ENCODE peak calls at places on chromosome 15, in nine cellular contexts. One of them, this sample, is unnamed.

GRCh38 chr15:71043373-71043772 is 71.9 kb upstream of the THSD4 start:
- DNase-seq in NCI-H1105 treated with DMSO at 0.1 percent for 48 hours: no peak
- DNase-seq in activated CD8-positive, alpha-beta memory T cell treated with anti-CD3 and anti-CD28 coated beads, Interleukin-2, amount 50 U/mL, for 4 hours: no peak
- DNase-seq in myocyte: no peak
- DNase-seq in EH: peak
- DNase-seq in type B pancreatic cell: no peak
- DNase-seq in Kasumi-1: no peak
- DNase-seq in stimulated activated CD4-positive, alpha-beta T cell treated with anti-CD3 and anti-CD28 coated beads, Interleukin-4, amount 100 ng/mL, for 4 hours: no peak
- DNase-seq in KG1: no peak
- DNase-seq in this sample: no peak

GRCh38 chr15:89754361-89755154 is 3.5 kb upstream of the MESP1 start:
- DNase-seq in Kasumi-1: no peak
- DNase-seq in type B pancreatic cell: no peak
- DNase-seq in KG1: no peak
- DNase-seq in stimulated activated CD4-positive, alpha-beta T cell treated with anti-CD3 and anti-CD28 coated beads, Interleukin-4, amount 100 ng/mL, for 4 hours: no peak
- DNase-seq in activated CD8-positive, alpha-beta memory T cell treated with anti-CD3 and anti-CD28 coated beads, Interleukin-2, amount 50 U/mL, for 4 hours: no peak
- DNase-seq in EH: peak
- DNase-seq in NCI-H1105 treated with DMSO at 0.1 percent for 48 hours: no peak
- DNase-seq in myocyte: no peak
- DNase-seq in this sample: no peak

GRCh38 chr15:55907797-55908196 is 85.6 kb downstream of the NEDD4 start:
- DNase-seq in myocyte: peak
- DNase-seq in Kasumi-1: no peak
- DNase-seq in EH: peak
- DNase-seq in type B pancreatic cell: no peak
- DNase-seq in NCI-H1105 treated with DMSO at 0.1 percent for 48 hours: no peak
- DNase-seq in KG1: no peak
- DNase-seq in stimulated activated CD4-positive, alpha-beta T cell treated with anti-CD3 and anti-CD28 coated beads, Interleukin-4, amount 100 ng/mL, for 4 hours: no peak
- DNase-seq in activated CD8-positive, alpha-beta memory T cell treated with anti-CD3 and anti-CD28 coated beads, Interleukin-2, amount 50 U/mL, for 4 hours: no peak
- DNase-seq in this sample: peak

GRCh38 chr15:75380773-75381172 is 12.4 kb upstream of the MAN2C1 start:
- DNase-seq in KG1: no peak
- DNase-seq in EH: no peak
- DNase-seq in NCI-H1105 treated with DMSO at 0.1 percent for 48 hours: no peak
- DNase-seq in type B pancreatic cell: no peak
- DNase-seq in Kasumi-1: no peak
- DNase-seq in myocyte: no peak
- DNase-seq in stimulated activated CD4-positive, alpha-beta T cell treated with anti-CD3 and anti-CD28 coated beads, Interleukin-4, amount 100 ng/mL, for 4 hours: no peak
- DNase-seq in activated CD8-positive, alpha-beta memory T cell treated with anti-CD3 and anti-CD28 coated beads, Interleukin-2, amount 50 U/mL, for 4 hours: no peak
- DNase-seq in this sample: no peak

GRCh38 chr15:69782809-69783208 is 314.9 kb downstream of the TLE3 start:
- DNase-seq in EH: no peak
- DNase-seq in Kasumi-1: no peak
- DNase-seq in activated CD8-positive, alpha-beta memory T cell treated with anti-CD3 and anti-CD28 coated beads, Interleukin-2, amount 50 U/mL, for 4 hours: peak
- DNase-seq in NCI-H1105 treated with DMSO at 0.1 percent for 48 hours: no peak
- DNase-seq in myocyte: no peak
- DNase-seq in KG1: no peak
- DNase-seq in stimulated activated CD4-positive, alpha-beta T cell treated with anti-CD3 and anti-CD28 coated beads, Interleukin-4, amount 100 ng/mL, for 4 hours: no peak
- DNase-seq in type B pancreatic cell: no peak
- DNase-seq in this sample: no peak

GRCh38 chr15:90618330-90619136 is 88.8 kb downstream of the CRTC3 start:
- DNase-seq in type B pancreatic cell: no peak
- DNase-seq in KG1: no peak
- DNase-seq in Kasumi-1: peak
- DNase-seq in stimulated activated CD4-positive, alpha-beta T cell treated with anti-CD3 and anti-CD28 coated beads, Interleukin-4, amount 100 ng/mL, for 4 hours: no peak
- DNase-seq in activated CD8-positive, alpha-beta memory T cell treated with anti-CD3 and anti-CD28 coated beads, Interleukin-2, amount 50 U/mL, for 4 hours: no peak
- DNase-seq in EH: no peak
- DNase-seq in myocyte: peak
- DNase-seq in NCI-H1105 treated with DMSO at 0.1 percent for 48 hours: peak
- DNase-seq in this sample: no peak

GRCh38 chr15:63831041-63831440 is 2.7 kb downstream of the HERC1 start:
- DNase-seq in Kasumi-1: no peak
- DNase-seq in stimulated activated CD4-positive, alpha-beta T cell treated with anti-CD3 and anti-CD28 coated beads, Interleukin-4, amount 100 ng/mL, for 4 hours: no peak
- DNase-seq in NCI-H1105 treated with DMSO at 0.1 percent for 48 hours: no peak
- DNase-seq in KG1: no peak
- DNase-seq in myocyte: no peak
- DNase-seq in EH: no peak
- DNase-seq in type B pancreatic cell: no peak
- DNase-seq in activated CD8-positive, alpha-beta memory T cell treated with anti-CD3 and anti-CD28 coated beads, Interleukin-2, amount 50 U/mL, for 4 hours: no peak
- DNase-seq in this sample: no peak

GRCh38 chr15:75573001-75573400 is 6.1 kb downstream of the PTPN9 start:
- DNase-seq in stimulated activated CD4-positive, alpha-beta T cell treated with anti-CD3 and anti-CD28 coated beads, Interleukin-4, amount 100 ng/mL, for 4 hours: no peak
- DNase-seq in EH: peak
- DNase-seq in NCI-H1105 treated with DMSO at 0.1 percent for 48 hours: no peak
- DNase-seq in myocyte: no peak
- DNase-seq in KG1: no peak
- DNase-seq in Kasumi-1: peak
- DNase-seq in type B pancreatic cell: no peak
- DNase-seq in activated CD8-positive, alpha-beta memory T cell treated with anti-CD3 and anti-CD28 coated beads, Interleukin-2, amount 50 U/mL, for 4 hours: no peak
- DNase-seq in this sample: peak

GRCh38 chr15:98003976-98004375 is 43.5 kb downstream of the ARRDC4 start:
- DNase-seq in activated CD8-positive, alpha-beta memory T cell treated with anti-CD3 and anti-CD28 coated beads, Interleukin-2, amount 50 U/mL, for 4 hours: no peak
- DNase-seq in EH: peak
- DNase-seq in Kasumi-1: no peak
- DNase-seq in type B pancreatic cell: no peak
- DNase-seq in myocyte: no peak
- DNase-seq in KG1: no peak
- DNase-seq in stimulated activated CD4-positive, alpha-beta T cell treated with anti-CD3 and anti-CD28 coated beads, Interleukin-4, amount 100 ng/mL, for 4 hours: no peak
- DNase-seq in NCI-H1105 treated with DMSO at 0.1 percent for 48 hours: no peak
- DNase-seq in this sample: peak

GRCh38 chr15:77706482-77707244 is 74.0 kb upstream of the LINGO1 start:
- DNase-seq in KG1: no peak
- DNase-seq in EH: no peak
- DNase-seq in Kasumi-1: no peak
- DNase-seq in NCI-H1105 treated with DMSO at 0.1 percent for 48 hours: no peak
- DNase-seq in type B pancreatic cell: no peak
- DNase-seq in stimulated activated CD4-positive, alpha-beta T cell treated with anti-CD3 and anti-CD28 coated beads, Interleukin-4, amount 100 ng/mL, for 4 hours: no peak
- DNase-seq in myocyte: no peak
- DNase-seq in activated CD8-positive, alpha-beta memory T cell treated with anti-CD3 and anti-CD28 coated beads, Interleukin-2, amount 50 U/mL, for 4 hours: no peak
- DNase-seq in this sample: no peak

GRCh38 chr15:78415284-78415683 is 22.7 kb upstream of the IREB2 start:
- DNase-seq in KG1: no peak
- DNase-seq in activated CD8-positive, alpha-beta memory T cell treated with anti-CD3 and anti-CD28 coated beads, Interleukin-2, amount 50 U/mL, for 4 hours: no peak
- DNase-seq in stimulated activated CD4-positive, alpha-beta T cell treated with anti-CD3 and anti-CD28 coated beads, Interleukin-4, amount 100 ng/mL, for 4 hours: no peak
- DNase-seq in Kasumi-1: peak
- DNase-seq in EH: peak
- DNase-seq in NCI-H1105 treated with DMSO at 0.1 percent for 48 hours: peak
- DNase-seq in myocyte: peak
- DNase-seq in type B pancreatic cell: no peak
- DNase-seq in this sample: peak

GRCh38 chr15:59522988-59523461 is 85.0 kb downstream of the FAM81A start:
- DNase-seq in Kasumi-1: no peak
- DNase-seq in NCI-H1105 treated with DMSO at 0.1 percent for 48 hours: peak
- DNase-seq in EH: no peak
- DNase-seq in KG1: no peak
- DNase-seq in myocyte: no peak
- DNase-seq in activated CD8-positive, alpha-beta memory T cell treated with anti-CD3 and anti-CD28 coated beads, Interleukin-2, amount 50 U/mL, for 4 hours: peak
- DNase-seq in stimulated activated CD4-positive, alpha-beta T cell treated with anti-CD3 and anti-CD28 coated beads, Interleukin-4, amount 100 ng/mL, for 4 hours: no peak
- DNase-seq in type B pancreatic cell: peak
- DNase-seq in this sample: no peak

GRCh38 chr15:90414408-90415028 is 26.5 kb downstream of the IQGAP1 start:
- DNase-seq in EH: peak
- DNase-seq in KG1: no peak
- DNase-seq in activated CD8-positive, alpha-beta memory T cell treated with anti-CD3 and anti-CD28 coated beads, Interleukin-2, amount 50 U/mL, for 4 hours: peak
- DNase-seq in Kasumi-1: no peak
- DNase-seq in myocyte: peak
- DNase-seq in NCI-H1105 treated with DMSO at 0.1 percent for 48 hours: no peak
- DNase-seq in stimulated activated CD4-positive, alpha-beta T cell treated with anti-CD3 and anti-CD28 coated beads, Interleukin-4, amount 100 ng/mL, for 4 hours: no peak
- DNase-seq in type B pancreatic cell: no peak
- DNase-seq in this sample: peak

GRCh38 chr15:57223887-57224286 is 152.4 kb upstream of the CGNL1 start:
- DNase-seq in Kasumi-1: no peak
- DNase-seq in myocyte: peak
- DNase-seq in NCI-H1105 treated with DMSO at 0.1 percent for 48 hours: peak
- DNase-seq in type B pancreatic cell: no peak
- DNase-seq in stimulated activated CD4-positive, alpha-beta T cell treated with anti-CD3 and anti-CD28 coated beads, Interleukin-4, amount 100 ng/mL, for 4 hours: no peak
- DNase-seq in KG1: no peak
- DNase-seq in EH: no peak
- DNase-seq in activated CD8-positive, alpha-beta memory T cell treated with anti-CD3 and anti-CD28 coated beads, Interleukin-2, amount 50 U/mL, for 4 hours: no peak
- DNase-seq in this sample: no peak

GRCh38 chr15:61195116-61196002 is 33.7 kb downstream of the RORA start:
- DNase-seq in myocyte: peak
- DNase-seq in type B pancreatic cell: no peak
- DNase-seq in EH: peak
- DNase-seq in KG1: peak
- DNase-seq in stimulated activated CD4-positive, alpha-beta T cell treated with anti-CD3 and anti-CD28 coated beads, Interleukin-4, amount 100 ng/mL, for 4 hours: no peak
- DNase-seq in NCI-H1105 treated with DMSO at 0.1 percent for 48 hours: peak
- DNase-seq in activated CD8-positive, alpha-beta memory T cell treated with anti-CD3 and anti-CD28 coated beads, Interleukin-2, amount 50 U/mL, for 4 hours: no peak
- DNase-seq in Kasumi-1: peak
- DNase-seq in this sample: peak

GRCh38 chr15:68417897-68418296 is 14.1 kb downstream of the ITGA11 start:
- DNase-seq in KG1: no peak
- DNase-seq in Kasumi-1: no peak
- DNase-seq in activated CD8-positive, alpha-beta memory T cell treated with anti-CD3 and anti-CD28 coated beads, Interleukin-2, amount 50 U/mL, for 4 hours: no peak
- DNase-seq in type B pancreatic cell: no peak
- DNase-seq in myocyte: no peak
- DNase-seq in EH: peak
- DNase-seq in NCI-H1105 treated with DMSO at 0.1 percent for 48 hours: no peak
- DNase-seq in stimulated activated CD4-positive, alpha-beta T cell treated with anti-CD3 and anti-CD28 coated beads, Interleukin-4, amount 100 ng/mL, for 4 hours: no peak
- DNase-seq in this sample: no peak

GRCh38 chr15:59332009-59332408 is 40.7 kb downstream of the MYO1E start:
- DNase-seq in activated CD8-positive, alpha-beta memory T cell treated with anti-CD3 and anti-CD28 coated beads, Interleukin-2, amount 50 U/mL, for 4 hours: no peak
- DNase-seq in myocyte: no peak
- DNase-seq in KG1: no peak
- DNase-seq in stimulated activated CD4-positive, alpha-beta T cell treated with anti-CD3 and anti-CD28 coated beads, Interleukin-4, amount 100 ng/mL, for 4 hours: no peak
- DNase-seq in Kasumi-1: no peak
- DNase-seq in EH: no peak
- DNase-seq in NCI-H1105 treated with DMSO at 0.1 percent for 48 hours: no peak
- DNase-seq in type B pancreatic cell: no peak
- DNase-seq in this sample: no peak

GRCh38 chr15:23690450-23690852 is 3.3 kb upstream of the NDN start:
- DNase-seq in NCI-H1105 treated with DMSO at 0.1 percent for 48 hours: no peak
- DNase-seq in EH: peak
- DNase-seq in activated CD8-positive, alpha-beta memory T cell treated with anti-CD3 and anti-CD28 coated beads, Interleukin-2, amount 50 U/mL, for 4 hours: no peak
- DNase-seq in KG1: no peak
- DNase-seq in myocyte: no peak
- DNase-seq in stimulated activated CD4-positive, alpha-beta T cell treated with anti-CD3 and anti-CD28 coated beads, Interleukin-4, amount 100 ng/mL, for 4 hours: no peak
- DNase-seq in Kasumi-1: no peak
- DNase-seq in type B pancreatic cell: peak
- DNase-seq in this sample: peak

GRCh38 chr15:84839714-84840113 is 22.6 kb downstream of the ALPK3 start:
- DNase-seq in EH: no peak
- DNase-seq in Kasumi-1: no peak
- DNase-seq in activated CD8-positive, alpha-beta memory T cell treated with anti-CD3 and anti-CD28 coated beads, Interleukin-2, amount 50 U/mL, for 4 hours: no peak
- DNase-seq in NCI-H1105 treated with DMSO at 0.1 percent for 48 hours: no peak
- DNase-seq in type B pancreatic cell: no peak
- DNase-seq in stimulated activated CD4-positive, alpha-beta T cell treated with anti-CD3 and anti-CD28 coated beads, Interleukin-4, amount 100 ng/mL, for 4 hours: no peak
- DNase-seq in myocyte: no peak
- DNase-seq in KG1: no peak
- DNase-seq in this sample: no peak

GRCh38 chr15:62904041-62904440 is 138.5 kb upstream of the TPM1 start:
- DNase-seq in KG1: no peak
- DNase-seq in NCI-H1105 treated with DMSO at 0.1 percent for 48 hours: no peak
- DNase-seq in Kasumi-1: no peak
- DNase-seq in activated CD8-positive, alpha-beta memory T cell treated with anti-CD3 and anti-CD28 coated beads, Interleukin-2, amount 50 U/mL, for 4 hours: no peak
- DNase-seq in myocyte: no peak
- DNase-seq in stimulated activated CD4-positive, alpha-beta T cell treated with anti-CD3 and anti-CD28 coated beads, Interleukin-4, amount 100 ng/mL, for 4 hours: no peak
- DNase-seq in EH: no peak
- DNase-seq in type B pancreatic cell: no peak
- DNase-seq in this sample: no peak

GRCh38 chr15:99584081-99584600 is 18.4 kb downstream of the MEF2A start:
- DNase-seq in EH: no peak
- DNase-seq in KG1: no peak
- DNase-seq in type B pancreatic cell: no peak
- DNase-seq in NCI-H1105 treated with DMSO at 0.1 percent for 48 hours: no peak
- DNase-seq in stimulated activated CD4-positive, alpha-beta T cell treated with anti-CD3 and anti-CD28 coated beads, Interleukin-4, amount 100 ng/mL, for 4 hours: no peak
- DNase-seq in myocyte: no peak
- DNase-seq in activated CD8-positive, alpha-beta memory T cell treated with anti-CD3 and anti-CD28 coated beads, Interleukin-2, amount 50 U/mL, for 4 hours: no peak
- DNase-seq in Kasumi-1: no peak
- DNase-seq in this sample: no peak

GRCh38 chr15:65833501-65834220 is 35.6 kb upstream of the RAB11A start:
- DNase-seq in EH: no peak
- DNase-seq in myocyte: peak
- DNase-seq in KG1: no peak
- DNase-seq in activated CD8-positive, alpha-beta memory T cell treated with anti-CD3 and anti-CD28 coated beads, Interleukin-2, amount 50 U/mL, for 4 hours: peak
- DNase-seq in Kasumi-1: no peak
- DNase-seq in NCI-H1105 treated with DMSO at 0.1 percent for 48 hours: peak
- DNase-seq in stimulated activated CD4-positive, alpha-beta T cell treated with anti-CD3 and anti-CD28 coated beads, Interleukin-4, amount 100 ng/mL, for 4 hours: peak
- DNase-seq in type B pancreatic cell: no peak
- DNase-seq in this sample: peak

GRCh38 chr15:32909431-32909830 is 191.6 kb downstream of the GREM1 start:
- DNase-seq in myocyte: no peak
- DNase-seq in NCI-H1105 treated with DMSO at 0.1 percent for 48 hours: no peak
- DNase-seq in Kasumi-1: no peak
- DNase-seq in EH: peak
- DNase-seq in stimulated activated CD4-positive, alpha-beta T cell treated with anti-CD3 and anti-CD28 coated beads, Interleukin-4, amount 100 ng/mL, for 4 hours: no peak
- DNase-seq in KG1: no peak
- DNase-seq in activated CD8-positive, alpha-beta memory T cell treated with anti-CD3 and anti-CD28 coated beads, Interleukin-2, amount 50 U/mL, for 4 hours: no peak
- DNase-seq in type B pancreatic cell: no peak
- DNase-seq in this sample: peak

GRCh38 chr15:26449296-26449695 is 323.6 kb downstream of the GABRB3 start:
- DNase-seq in NCI-H1105 treated with DMSO at 0.1 percent for 48 hours: no peak
- DNase-seq in KG1: no peak
- DNase-seq in EH: no peak
- DNase-seq in stimulated activated CD4-positive, alpha-beta T cell treated with anti-CD3 and anti-CD28 coated beads, Interleukin-4, amount 100 ng/mL, for 4 hours: no peak
- DNase-seq in myocyte: no peak
- DNase-seq in Kasumi-1: no peak
- DNase-seq in activated CD8-positive, alpha-beta memory T cell treated with anti-CD3 and anti-CD28 coated beads, Interleukin-2, amount 50 U/mL, for 4 hours: no peak
- DNase-seq in type B pancreatic cell: no peak
- DNase-seq in this sample: peak

GRCh38 chr15:30859091-30859874 is 44.4 kb upstream of the FAN1 start:
- DNase-seq in Kasumi-1: no peak
- DNase-seq in EH: peak
- DNase-seq in activated CD8-positive, alpha-beta memory T cell treated with anti-CD3 and anti-CD28 coated beads, Interleukin-2, amount 50 U/mL, for 4 hours: no peak
- DNase-seq in myocyte: peak
- DNase-seq in KG1: no peak
- DNase-seq in type B pancreatic cell: no peak
- DNase-seq in stimulated activated CD4-positive, alpha-beta T cell treated with anti-CD3 and anti-CD28 coated beads, Interleukin-4, amount 100 ng/mL, for 4 hours: no peak
- DNase-seq in NCI-H1105 treated with DMSO at 0.1 percent for 48 hours: no peak
- DNase-seq in this sample: peak

GRCh38 chr15:37204698-37205097 is 104.3 kb upstream of the MEIS2 start:
- DNase-seq in stimulated activated CD4-positive, alpha-beta T cell treated with anti-CD3 and anti-CD28 coated beads, Interleukin-4, amount 100 ng/mL, for 4 hours: no peak
- DNase-seq in activated CD8-positive, alpha-beta memory T cell treated with anti-CD3 and anti-CD28 coated beads, Interleukin-2, amount 50 U/mL, for 4 hours: no peak
- DNase-seq in type B pancreatic cell: no peak
- DNase-seq in KG1: no peak
- DNase-seq in Kasumi-1: no peak
- DNase-seq in myocyte: peak
- DNase-seq in EH: peak
- DNase-seq in NCI-H1105 treated with DMSO at 0.1 percent for 48 hours: no peak
- DNase-seq in this sample: no peak

This sample was measured in astrocyte of the hippocampus.